ENCODE peak calls at places on chromosomes 7 and 10, in nine cellular contexts. M is brain microvascular endothelial cell; A is left ventricle myocardium inferior; Y is CD8-positive, alpha-beta T cell; H is kidney epithelial cell; N is GM23338; U is AG09309; J is A549; F is coronary artery. R is an unnamed sample.

GRCh38 chr7:139842414-139843210 is 13.5 kb downstream of the TBXAS1 start:
- DNase-seq in H (peak; percentile 74), N (no peak), A (no peak), Y (no peak), U (no peak), F (no peak), M (peak; percentile 33), J (no peak), R (no peak)

GRCh38 chr10:96919785-96920425 is 87.8 kb downstream of the LCOR start:
- DNase-seq in U (peak; percentile 4), Y (no peak), A (no peak), M (peak; percentile 18), H (no peak), N (no peak), F (no peak), J (no peak), R (no peak)

GRCh38 chr7:36487756-36488336 is 98.2 kb downstream of the ANLN start:
- DNase-seq in A (no peak), M (peak; percentile 57), J (peak; percentile 47), F (no peak), U (peak; percentile 32), Y (peak; percentile 32), H (peak; percentile 23), N (peak; percentile 66), R (no peak)

GRCh38 chr10:14261341-14261740 is 69.4 kb downstream of the FRMD4A start:
- DNase-seq in F (no peak), J (no peak), M (no peak), H (no peak), Y (no peak), N (no peak), U (no peak), A (no peak), R (no peak)

GRCh38 chr7:50349963-50350944 is 45.7 kb downstream of the IKZF1 start:
- DNase-seq in M (no peak), N (no peak), H (no peak), J (no peak), U (no peak), F (no peak), A (no peak), Y (peak; percentile 75), R (no peak)

GRCh38 chr7:1193593-1194424 is 33.8 kb upstream of the ZFAND2A start:
- DNase-seq in M (no peak), J (peak; percentile 65), H (no peak), U (no peak), A (peak; percentile 58), Y (peak; percentile 43), N (peak; percentile 75), F (no peak), R (no peak)

GRCh38 chr10:59634102-59634501 is 75.5 kb downstream of the SLC16A9 start:
- DNase-seq in N (no peak), Y (no peak), U (no peak), J (no peak), M (no peak), F (no peak), H (no peak), A (no peak), R (no peak)

GRCh38 chr10:128431083-128431482 is 304.9 kb upstream of the MKI67 start:
- DNase-seq in U (no peak), J (no peak), Y (no peak), M (no peak), N (peak; percentile 29), H (no peak), A (no peak), F (no peak), R (no peak)

GRCh38 chr10:3071405-3072198 is 4.3 kb downstream of the PFKP start:
- DNase-seq in U (no peak), F (no peak), M (peak; percentile 92), Y (peak; percentile 28), J (peak; percentile 95), H (peak; percentile 97), A (no peak), N (no peak), R (no peak)

GRCh38 chr10:25615926-25616325 is 318.1 kb upstream of the MYO3A start:
- DNase-seq in N (no peak), M (no peak), A (no peak), H (no peak), U (no peak), J (no peak), F (no peak), Y (no peak), R (no peak)

GRCh38 chr7:130734525-130735272 is 692 bp upstream of the KLF14 start:
- DNase-seq in M (no peak), J (no peak), F (no peak), N (peak; percentile 53), H (no peak), Y (no peak), U (no peak), A (no peak), R (no peak)

GRCh38 chr7:159370-160270 is 32.8 kb upstream of the FAM20C start:
- DNase-seq in A (no peak), M (no peak), F (no peak), Y (no peak), N (no peak), U (no peak), J (no peak), H (no peak), R (no peak)

GRCh38 chr7:17027803-17028163 is 146.0 kb upstream of the AGR3 start:
- DNase-seq in J (no peak), H (no peak), U (no peak), N (no peak), F (no peak), M (no peak), A (no peak), Y (no peak), R (no peak)

GRCh38 chr7:24821045-24821853 is 64.0 kb upstream of the GSDME start:
- DNase-seq in F (no peak), M (peak; percentile 88), H (peak; percentile 88), U (peak; percentile 74), J (peak; percentile 86), Y (peak; percentile 83), N (no peak), A (peak; percentile 22), R (no peak)
- TF ChIP-seq CTCF in F (no peak), M (peak; percentile 68), H (peak; percentile 43), U (peak; percentile 43), J (no peak), Y (no peak), N (no peak), A (peak; percentile 13), R (no peak)

GRCh38 chr10:103969857-103970627 is 3.1 kb downstream of the SLK start:
- DNase-seq in U (no peak), Y (no peak), J (no peak), H (no peak), M (no peak), F (no peak), N (no peak), A (no peak), R (no peak)

GRCh38 chr10:103966671-103967432 is at the start of gene SLK:
- DNase-seq in Y (peak; percentile 81), J (peak; percentile 75), A (peak; percentile 85), N (peak; percentile 75), M (peak; percentile 50), F (peak; percentile 83), U (peak; percentile 23), H (no peak), R (peak; percentile 71)

GRCh38 chr10:103969436-103969835 is 2.5 kb downstream of the SLK start:
- DNase-seq in F (no peak), U (no peak), Y (no peak), M (no peak), J (no peak), H (no peak), A (no peak), N (no peak), R (no peak)

GRCh38 chr10:103968441-103969391 is 1.8 kb downstream of the SLK start:
- DNase-seq in M (no peak), J (no peak), Y (no peak), N (no peak), U (no peak), H (no peak), A (no peak), F (no peak), R (no peak)

GRCh38 chr10:103967433-103968142 is 648 bp downstream of the SLK start:
- DNase-seq in A (no peak), N (peak; percentile 46), F (no peak), M (no peak), J (peak; percentile 36), U (no peak), Y (peak; percentile 25), H (no peak), R (no peak)
- TF ChIP-seq CTCF in A (peak; percentile 19), N (no peak), F (no peak), M (no peak), J (no peak), U (no peak), Y (no peak), H (no peak), R (no peak)

DNA sequence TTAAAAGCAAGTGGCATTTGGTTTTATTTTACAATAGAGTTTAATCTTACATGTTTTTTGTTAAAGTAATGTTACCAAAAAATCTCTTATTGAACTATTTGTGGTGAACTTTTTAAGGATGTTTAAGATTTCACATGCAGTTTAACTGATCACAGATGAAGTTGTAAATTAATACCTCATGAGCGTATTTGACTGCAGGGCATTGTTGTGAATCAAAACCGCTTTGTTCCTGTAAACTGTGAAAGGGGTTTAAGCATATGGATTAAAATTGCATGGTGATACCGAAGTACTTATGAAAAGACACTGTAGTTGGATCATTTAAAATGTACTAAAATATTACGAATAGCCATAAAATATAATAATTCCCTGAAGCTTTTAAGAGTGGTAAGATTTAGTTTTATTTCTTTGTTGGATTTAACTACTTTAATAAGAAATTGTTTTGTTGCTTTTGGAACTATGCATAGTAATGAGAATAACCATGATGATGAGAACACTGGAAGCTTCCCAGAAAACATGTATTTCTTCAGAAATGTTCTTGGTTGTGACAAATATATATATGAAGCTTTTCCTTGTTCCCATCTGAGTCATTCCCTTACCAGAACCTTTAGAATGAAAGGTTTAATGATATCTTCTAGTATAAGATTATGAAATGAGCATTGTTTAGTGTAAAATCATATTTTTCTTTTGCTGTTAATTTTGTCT is 131.3 kb downstream of the ADK start:
- DNase-seq in J (no peak), M (no peak), F (no peak), N (no peak), H (no peak), Y (no peak), A (no peak), U (peak; percentile 53), R (no peak)
- TF ChIP-seq CTCF in J (no peak), M (no peak), F (no peak), N (no peak), H (no peak), Y (no peak), A (no peak), U (no peak), R (no peak)

GRCh38 chr7:22861576-22861975 is 38.9 kb upstream of the TOMM7 start:
- DNase-seq in H (no peak), M (no peak), J (no peak), F (no peak), U (no peak), A (no peak), N (no peak), Y (no peak), R (no peak)

GRCh38 chr7:22859676-22860290 is 37.1 kb upstream of the TOMM7 start:
- DNase-seq in N (no peak), F (no peak), J (no peak), M (peak; percentile 42), U (no peak), H (no peak), A (no peak), Y (no peak), R (no peak)

GRCh38 chr7:22860337-22860736 is 37.7 kb upstream of the TOMM7 start:
- DNase-seq in F (no peak), J (no peak), N (no peak), M (no peak), Y (no peak), U (no peak), H (no peak), A (no peak), R (no peak)

GRCh38 chr7:22858640-22859561 is 36.3 kb upstream of the TOMM7 start:
- DNase-seq in H (peak; percentile 69), J (peak; percentile 46), N (no peak), F (no peak), M (peak; percentile 94), A (no peak), Y (no peak), U (peak; percentile 99), R (no peak)

GRCh38 chr7:22860784-22861482 is 38.3 kb upstream of the TOMM7 start:
- DNase-seq in J (peak; percentile 51), N (peak; percentile 61), H (no peak), F (no peak), A (no peak), U (no peak), M (peak; percentile 43), Y (peak; percentile 29), R (no peak)
- TF ChIP-seq CTCF in J (peak; percentile 52), N (peak; percentile 63), H (peak; percentile 23), F (no peak), A (peak; percentile 62), U (peak; percentile 52), M (peak; percentile 71), Y (peak; percentile 70), R (peak; percentile 44)